ENCODE peak calls at places on chromosomes 2 and 18, in four cellular contexts. One of them, this sample, is unnamed.

GRCh38 chr18:55078289-55078916 is 119.1 kb upstream of the CCDC68 start:
- DNase-seq in K562: no peak
- DNase-seq in HepG2: no peak
- DNase-seq in H1: no peak
- DNase-seq in this sample: no peak

GRCh38 chr2:61275575-61276184 is 113.7 kb downstream of the C2orf74 start:
- DNase-seq in K562: no peak
- DNase-seq in HepG2: no peak
- DNase-seq in H1: no peak
- DNase-seq in this sample: no peak

GRCh38 chr18:33839452-33840225 is 261.6 kb downstream of the ASXL3 start:
- DNase-seq in K562: peak; percentile 38
- DNase-seq in HepG2: peak; percentile 55
- DNase-seq in H1: no peak
- DNase-seq in this sample: peak; percentile 1

GRCh38 chr2:237298323-237299118 is 115.4 kb downstream of the COL6A3 start:
- DNase-seq in K562: no peak
- DNase-seq in HepG2: peak; percentile 51
- DNase-seq in H1: no peak
- DNase-seq in this sample: no peak

GRCh38 chr2:97966545-97967215 is 29.1 kb downstream of the TMEM131 start:
- DNase-seq in K562: no peak
- DNase-seq in HepG2: peak; percentile 25
- DNase-seq in H1: no peak
- DNase-seq in this sample: no peak

GRCh38 chr2:162127422-162127821 is 24.6 kb downstream of the GCG start:
- DNase-seq in K562: no peak
- DNase-seq in HepG2: no peak
- DNase-seq in H1: no peak
- DNase-seq in this sample: no peak

GRCh38 chr2:127025357-127026062 is 81.4 kb downstream of the BIN1 start:
- DNase-seq in K562: no peak
- DNase-seq in HepG2: no peak
- DNase-seq in H1: peak; percentile 57
- DNase-seq in this sample: peak; percentile 82

GRCh38 chr2:136091899-136092298 is 26.1 kb downstream of the CXCR4 start:
- DNase-seq in K562: no peak
- DNase-seq in HepG2: no peak
- DNase-seq in H1: no peak
- DNase-seq in this sample: no peak

GRCh38 chr2:45345331-45346305 is 265.4 kb downstream of the SRBD1 start:
- DNase-seq in K562: no peak
- DNase-seq in HepG2: no peak
- DNase-seq in H1: no peak
- DNase-seq in this sample: no peak

GRCh38 chr2:204840504-204840903 is 295.2 kb downstream of the PARD3B start:
- DNase-seq in K562: no peak
- DNase-seq in HepG2: no peak
- DNase-seq in H1: no peak
- DNase-seq in this sample: no peak

GRCh38 chr18:45274026-45274425 is 341.2 kb upstream of the SLC14A2 start:
- DNase-seq in K562: no peak
- DNase-seq in HepG2: no peak
- DNase-seq in H1: no peak
- DNase-seq in this sample: no peak

GRCh38 chr2:37768491-37768925 is 97.1 kb upstream of the CDC42EP3 start:
- DNase-seq in K562: no peak
- DNase-seq in HepG2: peak; percentile 25
- DNase-seq in H1: no peak
- DNase-seq in this sample: peak; percentile 87

GRCh38 chr2:231530099-231531085 is at the start of gene NMUR1:
- DNase-seq in K562: peak; percentile 84
- DNase-seq in HepG2: no peak
- DNase-seq in H1: no peak
- DNase-seq in this sample: peak; percentile 48

GRCh38 chr2:226623587-226624368 is 175.8 kb downstream of the IRS1 start:
- DNase-seq in K562: no peak
- DNase-seq in HepG2: no peak
- DNase-seq in H1: no peak
- DNase-seq in this sample: no peak
- TF ChIP-seq JUN in K562: no peak
- TF ChIP-seq JUN in HepG2: no peak
- TF ChIP-seq JUN in H1: no peak
- TF ChIP-seq JUN in this sample: no peak

DNA sequence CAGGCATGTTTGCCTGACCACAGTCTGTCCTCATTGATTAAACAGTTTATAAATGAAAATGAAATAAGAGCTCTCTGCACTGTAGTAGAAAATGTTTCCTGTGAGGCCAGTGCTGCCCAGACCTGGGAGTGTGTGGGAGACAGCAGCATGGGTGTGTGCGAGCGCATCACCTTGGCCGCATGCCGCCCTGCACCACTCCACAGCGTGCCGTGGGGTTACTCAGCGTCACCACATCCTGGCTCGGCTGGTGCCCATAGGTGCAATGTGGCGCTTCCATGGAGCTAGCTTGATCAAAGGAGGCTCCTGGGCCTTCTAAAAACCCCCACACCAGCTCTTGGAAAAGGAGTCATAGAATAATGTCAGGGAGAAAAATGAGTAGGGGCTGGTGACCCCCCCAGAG is 76.0 kb upstream of the EPC2 start:
- DNase-seq in K562: no peak
- DNase-seq in HepG2: no peak
- DNase-seq in H1: no peak
- DNase-seq in this sample: no peak
- TF ChIP-seq KDM1A in K562: no peak
- TF ChIP-seq KDM1A in HepG2: no peak
- TF ChIP-seq KDM1A in H1: no peak
- TF ChIP-seq KDM1A in this sample: no peak

GRCh38 chr2:20614201-20615045 is 36.5 kb downstream of the HS1BP3 start:
- DNase-seq in K562: no peak
- DNase-seq in HepG2: peak; percentile 73
- DNase-seq in H1: no peak
- DNase-seq in this sample: no peak
- TF ChIP-seq MAFK in K562: no peak
- TF ChIP-seq MAFK in HepG2: peak; percentile 73
- TF ChIP-seq MAFK in H1: peak; percentile 90
- TF ChIP-seq MAFK in this sample: peak; percentile 18

DNA sequence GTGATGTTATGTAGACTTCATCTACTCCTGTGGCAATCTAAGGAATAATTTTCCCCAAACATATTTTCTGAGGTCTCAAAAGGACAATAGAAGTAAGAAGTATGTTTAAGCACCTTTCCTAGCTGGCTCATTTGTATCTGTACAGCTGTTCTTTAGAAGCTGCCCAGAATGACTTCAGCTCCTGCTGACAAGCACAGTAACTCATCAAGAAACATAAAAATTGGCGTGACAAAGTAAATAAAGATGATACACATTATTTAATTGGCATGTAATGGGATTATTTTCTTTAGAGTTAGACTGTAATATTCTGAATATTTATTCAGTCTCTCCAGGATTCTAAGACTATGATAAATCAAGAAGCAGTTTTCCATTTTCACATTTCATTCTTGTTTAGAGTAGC is 107.3 kb downstream of the PDE1A start:
- DNase-seq in K562: no peak
- DNase-seq in HepG2: no peak
- DNase-seq in H1: no peak
- DNase-seq in this sample: no peak
- TF ChIP-seq JUN in K562: no peak
- TF ChIP-seq JUN in HepG2: no peak
- TF ChIP-seq JUN in H1: no peak
- TF ChIP-seq JUN in this sample: no peak

GRCh38 chr2:128427356-128427755 is 108.7 kb upstream of the HS6ST1 start:
- DNase-seq in K562: no peak
- DNase-seq in HepG2: no peak
- DNase-seq in H1: no peak
- DNase-seq in this sample: no peak
- TF ChIP-seq KDM1A in K562: no peak
- TF ChIP-seq KDM1A in HepG2: no peak
- TF ChIP-seq KDM1A in H1: no peak
- TF ChIP-seq KDM1A in this sample: no peak

GRCh38 chr2:119629323-119629825 is 49.6 kb upstream of the TMEM177 start:
- DNase-seq in K562: no peak
- DNase-seq in HepG2: no peak
- DNase-seq in H1: no peak
- DNase-seq in this sample: no peak
- TF ChIP-seq MAFK in K562: no peak
- TF ChIP-seq MAFK in HepG2: no peak
- TF ChIP-seq MAFK in H1: no peak
- TF ChIP-seq MAFK in this sample: no peak

GRCh38 chr2:154681741-154682140 is 16.8 kb upstream of the KCNJ3 start:
- DNase-seq in K562: no peak
- DNase-seq in HepG2: no peak
- DNase-seq in H1: no peak
- DNase-seq in this sample: no peak

GRCh38 chr2:154689158-154689557 is 9.3 kb upstream of the KCNJ3 start:
- DNase-seq in K562: no peak
- DNase-seq in HepG2: no peak
- DNase-seq in H1: no peak
- DNase-seq in this sample: no peak

GRCh38 chr2:154688373-154688772 is 10.1 kb upstream of the KCNJ3 start:
- DNase-seq in K562: no peak
- DNase-seq in HepG2: no peak
- DNase-seq in H1: no peak
- DNase-seq in this sample: no peak

GRCh38 chr2:154686162-154686561 is 12.3 kb upstream of the KCNJ3 start:
- DNase-seq in K562: no peak
- DNase-seq in HepG2: no peak
- DNase-seq in H1: no peak
- DNase-seq in this sample: no peak
- TF ChIP-seq JUN in K562: no peak
- TF ChIP-seq JUN in HepG2: no peak
- TF ChIP-seq JUN in H1: no peak
- TF ChIP-seq JUN in this sample: no peak

DNA sequence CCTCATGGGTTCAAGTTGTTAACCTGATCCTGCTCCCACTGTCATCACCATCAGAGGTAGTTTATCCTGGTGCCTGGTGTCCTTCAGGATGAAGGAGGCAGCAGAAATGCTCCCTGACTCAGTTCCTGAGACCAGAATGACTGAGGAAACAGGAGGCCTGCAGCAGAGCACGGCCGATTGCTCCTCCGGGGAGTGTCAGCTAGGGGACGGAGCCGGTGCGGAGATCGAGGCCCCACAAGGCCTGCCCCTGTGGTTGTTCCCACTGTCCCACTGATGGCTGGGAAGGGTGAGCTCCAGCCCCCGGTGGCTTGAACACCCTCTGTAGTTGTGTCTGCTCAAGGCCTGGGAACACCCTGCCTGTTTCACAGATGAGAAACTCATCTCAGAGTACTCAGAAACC is 45.6 kb downstream of the SH3BP4 start:
- DNase-seq in K562: no peak
- DNase-seq in HepG2: no peak
- DNase-seq in H1: no peak
- DNase-seq in this sample: no peak
- TF ChIP-seq KDM1A in K562: no peak
- TF ChIP-seq KDM1A in HepG2: no peak
- TF ChIP-seq KDM1A in H1: no peak
- TF ChIP-seq KDM1A in this sample: no peak

DNA sequence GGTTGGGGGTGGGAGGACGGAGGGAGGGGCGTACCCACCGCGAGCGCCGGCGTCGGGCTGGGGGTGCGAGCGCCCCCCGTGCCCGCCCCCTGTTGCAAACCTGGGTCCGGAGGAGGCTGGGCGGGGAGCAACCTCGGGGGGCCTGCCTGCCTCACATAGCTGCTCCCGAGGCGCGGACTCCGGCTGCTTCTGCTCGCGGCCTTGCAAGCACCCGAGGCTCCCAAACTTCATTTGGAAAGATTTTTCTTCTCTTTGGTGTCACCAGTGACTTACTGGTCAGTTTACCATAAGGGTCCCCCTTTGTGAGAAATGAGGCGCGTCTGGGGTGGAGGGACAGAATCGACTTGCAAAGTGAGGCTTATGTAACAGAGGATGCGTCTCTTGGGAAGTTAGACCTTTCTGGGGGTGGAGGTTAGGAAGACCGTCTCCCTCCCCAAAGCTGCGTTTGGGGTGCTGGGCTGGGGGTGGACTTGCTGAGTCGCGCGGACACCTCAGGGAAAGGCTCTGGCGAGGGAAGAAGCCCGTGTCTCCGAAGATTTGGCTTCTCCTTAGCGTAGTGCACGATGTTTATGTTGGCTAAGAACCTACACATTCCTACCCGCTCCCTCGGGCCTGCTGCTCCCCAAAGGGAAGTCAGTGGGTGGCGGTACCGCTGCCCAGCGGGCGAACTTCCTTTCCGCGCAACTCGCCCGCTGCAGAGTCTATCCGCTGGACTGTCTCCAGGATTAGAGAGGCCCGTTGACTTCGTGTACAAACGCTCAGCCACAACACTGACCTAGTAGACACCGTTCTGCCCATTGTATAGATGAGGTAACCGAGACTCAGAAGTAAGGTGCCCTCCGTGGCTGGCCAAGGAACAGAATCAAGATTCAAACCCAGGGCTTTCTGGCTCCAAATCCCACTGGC is 575 bp downstream of the TMEM37 start:
- DNase-seq in K562: no peak
- DNase-seq in HepG2: no peak
- DNase-seq in H1: no peak
- DNase-seq in this sample: no peak
- TF ChIP-seq MAFK in K562: no peak
- TF ChIP-seq MAFK in HepG2: no peak
- TF ChIP-seq MAFK in H1: no peak
- TF ChIP-seq MAFK in this sample: no peak

GRCh38 chr2:211756266-211756665 is 782.3 kb downstream of the ERBB4 start:
- DNase-seq in K562: no peak
- DNase-seq in HepG2: no peak
- DNase-seq in H1: no peak
- DNase-seq in this sample: no peak

GRCh38 chr2:211755187-211755586 is 783.4 kb downstream of the ERBB4 start:
- DNase-seq in K562: no peak
- DNase-seq in HepG2: no peak
- DNase-seq in H1: no peak
- DNase-seq in this sample: no peak

GRCh38 chr2:211760103-211760502 is 778.5 kb downstream of the ERBB4 start:
- DNase-seq in K562: no peak
- DNase-seq in HepG2: no peak
- DNase-seq in H1: no peak
- DNase-seq in this sample: no peak
- TF ChIP-seq JUN in K562: no peak
- TF ChIP-seq JUN in HepG2: no peak
- TF ChIP-seq JUN in H1: no peak
- TF ChIP-seq JUN in this sample: no peak

This sample was measured in A549.